ENCODE peak calls at places on chromosomes 13 and 19, in five cellular contexts. H, A, D, Z and N are unnamed samples.

GRCh38 chr19:28502879-28503734 is 709.8 kb downstream of the UQCRFS1 start:
- DNase-seq in H (no peak), A (no peak), D (no peak), Z (no peak), N (no peak)

GRCh38 chr19:33297401-33298145 is 4.8 kb downstream of the CEBPA start:
- DNase-seq in H (no peak), A (no peak), D (peak; percentile 2), Z (no peak), N (no peak)

GRCh38 chr13:19818223-19818842 is 35.6 kb upstream of the PSPC1 start:
- DNase-seq in H (peak; percentile 42), A (no peak), D (peak; percentile 89), Z (no peak), N (no peak)

GRCh38 chr13:50131998-50132936 is 117.0 kb downstream of the KCNRG start:
- DNase-seq in H (no peak), A (no peak), D (no peak), Z (no peak), N (no peak)

GRCh38 chr13:51396352-51396751 is 56.5 kb downstream of the INTS6 start:
- DNase-seq in H (no peak), A (no peak), D (no peak), Z (peak; percentile 30), N (peak; percentile 13)

GRCh38 chr19:8240274-8241229 is 31.4 kb downstream of the CERS4 start:
- DNase-seq in H (peak; percentile 64), A (peak; percentile 49), D (peak; percentile 98), Z (peak; percentile 87), N (peak; percentile 64)

GRCh38 chr19:12611361-12611699 is 610 bp downstream of the ZNF791 start:
- DNase-seq in H (no peak), A (peak; percentile 60), D (peak; percentile 74), Z (peak; percentile 28), N (peak; percentile 35)

GRCh38 chr19:3409346-3410064 is 43.1 kb downstream of the NFIC start:
- DNase-seq in H (no peak), A (no peak), D (no peak), Z (no peak), N (no peak)

GRCh38 chr13:32285633-32285965 is 29.6 kb downstream of the ZAR1L start:
- DNase-seq in H (no peak), A (no peak), D (no peak), Z (no peak), N (no peak)

GRCh38 chr13:112981361-112981905 is 12.4 kb downstream of the MCF2L start:
- DNase-seq in H (no peak), A (no peak), D (no peak), Z (no peak), N (no peak)

GRCh38 chr13:113996912-113997745 is 23.3 kb upstream of the C13orf46 start:
- DNase-seq in H (no peak), A (no peak), D (no peak), Z (no peak), N (no peak)

GRCh38 chr13:111938743-111939142 is 128.2 kb upstream of the SOX1 start:
- DNase-seq in H (no peak), A (no peak), D (no peak), Z (no peak), N (no peak)

GRCh38 chr19:41564515-41565383 is 11.2 kb upstream of the CEACAM21 start:
- DNase-seq in H (no peak), A (no peak), D (peak; percentile 35), Z (no peak), N (no peak)

GRCh38 chr13:89796196-89796595 is 1551.3 kb upstream of the MIR17HG start:
- DNase-seq in H (no peak), A (no peak), D (no peak), Z (no peak), N (no peak)

GRCh38 chr19:1901940-1902404 is 3.2 kb upstream of the ADAT3 start:
- DNase-seq in H (no peak), A (no peak), D (no peak), Z (no peak), N (no peak)

GRCh38 chr13:20197361-20197834 is 4.7 kb upstream of the GJB2 start:
- DNase-seq in H (no peak), A (peak; percentile 10), D (peak; percentile 66), Z (peak; percentile 20), N (peak; percentile 16)

GRCh38 chr13:24233351-24233901 is 72.9 kb downstream of the SPATA13 start:
- DNase-seq in H (no peak), A (peak; percentile 24), D (no peak), Z (peak; percentile 14), N (peak; percentile 7)

GRCh38 chr13:45167611-45168554 is 33.0 kb downstream of the KCTD4 start:
- DNase-seq in H (no peak), A (no peak), D (no peak), Z (no peak), N (no peak)

GRCh38 chr19:5054551-5055456 is 85.9 kb downstream of the KDM4B start:
- DNase-seq in H (no peak), A (no peak), D (no peak), Z (no peak), N (no peak)

GRCh38 chr19:55005684-55006488 is 32.2 kb downstream of the GP6 start:
- DNase-seq in H (peak; percentile 71), A (no peak), D (peak; percentile 76), Z (no peak), N (no peak)

GRCh38 chr19:2170219-2170618 is 6.5 kb downstream of the DOT1L start:
- DNase-seq in H (no peak), A (no peak), D (peak; percentile 5), Z (no peak), N (no peak)

GRCh38 chr19:3324405-3324856 is 42.0 kb upstream of the NFIC start:
- DNase-seq in H (peak; percentile 83), A (no peak), D (peak; percentile 72), Z (no peak), N (no peak)

GRCh38 chr13:72304121-72304745 is 423.2 kb downstream of the MZT1 start:
- DNase-seq in H (no peak), A (peak; percentile 35), D (no peak), Z (peak; percentile 20), N (no peak)